ENCODE peak calls at places on chromosome 19, in seven cellular contexts. One of them, this sample, is unnamed.

GRCh38 chr19:11868188-11868587 is 19.4 kb upstream of the ZNF69 start:
- DNase-seq in AG04450: no peak
- DNase-seq in heart left ventricle: no peak
- DNase-seq in esophagus squamous epithelium: no peak
- DNase-seq in thoracic aorta: no peak
- DNase-seq in fibroblast of lung: peak; percentile 4
- DNase-seq in A549: no peak
- DNase-seq in this sample: no peak

GRCh38 chr19:34639491-34640085 is 37.4 kb downstream of the SCGB2B2 start:
- DNase-seq in A549: peak; percentile 36
- DNase-seq in heart left ventricle: peak; percentile 37
- DNase-seq in esophagus squamous epithelium: no peak
- DNase-seq in fibroblast of lung: peak; percentile 80
- DNase-seq in AG04450: peak; percentile 20
- DNase-seq in thoracic aorta: no peak
- DNase-seq in this sample: peak; percentile 60

GRCh38 chr19:10516671-10517286 is 468 bp downstream of the S1PR5 start:
- DNase-seq in heart left ventricle: no peak
- DNase-seq in thoracic aorta: no peak
- DNase-seq in A549: no peak
- DNase-seq in esophagus squamous epithelium: no peak
- DNase-seq in fibroblast of lung: no peak
- DNase-seq in AG04450: no peak
- DNase-seq in this sample: no peak

GRCh38 chr19:16385296-16385695 is 60.7 kb downstream of the KLF2 start:
- DNase-seq in AG04450: no peak
- DNase-seq in thoracic aorta: no peak
- DNase-seq in heart left ventricle: peak; percentile 16
- DNase-seq in A549: no peak
- DNase-seq in esophagus squamous epithelium: no peak
- DNase-seq in fibroblast of lung: no peak
- DNase-seq in this sample: no peak

GRCh38 chr19:35155441-35155840 is 906 bp downstream of the FXYD5 start:
- DNase-seq in heart left ventricle: no peak
- DNase-seq in AG04450: no peak
- DNase-seq in thoracic aorta: no peak
- DNase-seq in fibroblast of lung: no peak
- DNase-seq in A549: no peak
- DNase-seq in esophagus squamous epithelium: no peak
- DNase-seq in this sample: no peak

GRCh38 chr19:8695911-8696310 is 2.7 kb downstream of the ACTL9 start:
- DNase-seq in esophagus squamous epithelium: no peak
- DNase-seq in fibroblast of lung: no peak
- DNase-seq in A549: no peak
- DNase-seq in heart left ventricle: no peak
- DNase-seq in thoracic aorta: no peak
- DNase-seq in AG04450: no peak
- DNase-seq in this sample: no peak

GRCh38 chr19:57099199-57099661 is 20.6 kb upstream of the USP29 start:
- DNase-seq in AG04450: no peak
- DNase-seq in thoracic aorta: no peak
- DNase-seq in fibroblast of lung: peak; percentile 38
- DNase-seq in esophagus squamous epithelium: no peak
- DNase-seq in A549: peak; percentile 33
- DNase-seq in heart left ventricle: peak; percentile 67
- DNase-seq in this sample: peak; percentile 16

GRCh38 chr19:17807731-17808316 is 12.9 kb downstream of the B3GNT3 start:
- DNase-seq in esophagus squamous epithelium: no peak
- DNase-seq in A549: no peak
- DNase-seq in fibroblast of lung: no peak
- DNase-seq in thoracic aorta: no peak
- DNase-seq in AG04450: no peak
- DNase-seq in heart left ventricle: no peak
- DNase-seq in this sample: no peak

GRCh38 chr19:38264486-38265212 is at the start of gene SPINT2:
- DNase-seq in A549: peak; percentile 84
- DNase-seq in heart left ventricle: no peak
- DNase-seq in fibroblast of lung: no peak
- DNase-seq in esophagus squamous epithelium: no peak
- DNase-seq in thoracic aorta: no peak
- DNase-seq in AG04450: no peak
- DNase-seq in this sample: peak; percentile 64

GRCh38 chr19:17948474-17948966 is 15.7 kb downstream of the CCDC124 start:
- DNase-seq in A549: no peak
- DNase-seq in thoracic aorta: no peak
- DNase-seq in heart left ventricle: no peak
- DNase-seq in fibroblast of lung: no peak
- DNase-seq in AG04450: no peak
- DNase-seq in esophagus squamous epithelium: no peak
- DNase-seq in this sample: no peak

GRCh38 chr19:34985249-34986022 is 14.7 kb upstream of the GRAMD1A start:
- DNase-seq in fibroblast of lung: peak; percentile 43
- DNase-seq in esophagus squamous epithelium: no peak
- DNase-seq in A549: no peak
- DNase-seq in thoracic aorta: no peak
- DNase-seq in AG04450: no peak
- DNase-seq in heart left ventricle: peak; percentile 80
- DNase-seq in this sample: peak; percentile 52

GRCh38 chr19:33473644-33474305 is 47.8 kb downstream of the PEPD start:
- DNase-seq in thoracic aorta: no peak
- DNase-seq in heart left ventricle: no peak
- DNase-seq in A549: no peak
- DNase-seq in esophagus squamous epithelium: no peak
- DNase-seq in fibroblast of lung: no peak
- DNase-seq in AG04450: no peak
- DNase-seq in this sample: no peak

GRCh38 chr19:39416152-39416551 is 3.7 kb downstream of the PLEKHG2 start:
- DNase-seq in A549: no peak
- DNase-seq in heart left ventricle: no peak
- DNase-seq in fibroblast of lung: no peak
- DNase-seq in thoracic aorta: no peak
- DNase-seq in AG04450: no peak
- DNase-seq in esophagus squamous epithelium: no peak
- DNase-seq in this sample: no peak

GRCh38 chr19:30651691-30652090 is 279.5 kb downstream of the ZNF536 start:
- DNase-seq in esophagus squamous epithelium: no peak
- DNase-seq in A549: no peak
- DNase-seq in thoracic aorta: no peak
- DNase-seq in fibroblast of lung: no peak
- DNase-seq in AG04450: no peak
- DNase-seq in heart left ventricle: no peak
- DNase-seq in this sample: no peak

GRCh38 chr19:48551437-48552302 is at the start of gene SULT2B1:
- DNase-seq in fibroblast of lung: no peak
- DNase-seq in thoracic aorta: no peak
- DNase-seq in A549: peak; percentile 72
- DNase-seq in AG04450: no peak
- DNase-seq in esophagus squamous epithelium: no peak
- DNase-seq in heart left ventricle: no peak
- DNase-seq in this sample: no peak

GRCh38 chr19:13839193-13839937 is 37.6 kb upstream of the NANOS3 start:
- DNase-seq in AG04450: no peak
- DNase-seq in esophagus squamous epithelium: no peak
- DNase-seq in heart left ventricle: peak; percentile 97
- DNase-seq in fibroblast of lung: peak; percentile 72
- DNase-seq in thoracic aorta: no peak
- DNase-seq in A549: no peak
- DNase-seq in this sample: no peak

GRCh38 chr19:18478545-18479311 is 40.8 kb upstream of the ISYNA1 start:
- DNase-seq in esophagus squamous epithelium: peak; percentile 46
- DNase-seq in thoracic aorta: peak; percentile 58
- DNase-seq in heart left ventricle: peak; percentile 87
- DNase-seq in A549: peak; percentile 83
- DNase-seq in AG04450: peak; percentile 58
- DNase-seq in fibroblast of lung: peak; percentile 84
- DNase-seq in this sample: no peak

GRCh38 chr19:38932425-38933179 is 1.9 kb downstream of the MRPS12 start:
- DNase-seq in esophagus squamous epithelium: no peak
- DNase-seq in fibroblast of lung: peak; percentile 50
- DNase-seq in thoracic aorta: no peak
- DNase-seq in A549: peak; percentile 89
- DNase-seq in heart left ventricle: no peak
- DNase-seq in AG04450: no peak
- DNase-seq in this sample: no peak

GRCh38 chr19:15488489-15489226 is 9.4 kb upstream of the PGLYRP2 start:
- DNase-seq in fibroblast of lung: no peak
- DNase-seq in thoracic aorta: no peak
- DNase-seq in heart left ventricle: peak; percentile 64
- DNase-seq in A549: no peak
- DNase-seq in AG04450: no peak
- DNase-seq in esophagus squamous epithelium: no peak
- DNase-seq in this sample: no peak

GRCh38 chr19:15618321-15618720 is 3.3 kb downstream of the CYP4F8 start:
- DNase-seq in A549: no peak
- DNase-seq in fibroblast of lung: no peak
- DNase-seq in AG04450: no peak
- DNase-seq in heart left ventricle: no peak
- DNase-seq in esophagus squamous epithelium: no peak
- DNase-seq in thoracic aorta: no peak
- DNase-seq in this sample: no peak

GRCh38 chr19:5138606-5139594 is 170.0 kb downstream of the KDM4B start:
- DNase-seq in A549: no peak
- DNase-seq in fibroblast of lung: peak; percentile 20
- DNase-seq in thoracic aorta: no peak
- DNase-seq in esophagus squamous epithelium: no peak
- DNase-seq in heart left ventricle: peak; percentile 52
- DNase-seq in AG04450: no peak
- DNase-seq in this sample: no peak

GRCh38 chr19:30830875-30831274 is 458.7 kb downstream of the ZNF536 start:
- DNase-seq in A549: no peak
- DNase-seq in esophagus squamous epithelium: no peak
- DNase-seq in fibroblast of lung: no peak
- DNase-seq in heart left ventricle: no peak
- DNase-seq in AG04450: no peak
- DNase-seq in thoracic aorta: no peak
- DNase-seq in this sample: no peak

GRCh38 chr19:20422616-20423205 is 142.9 kb downstream of the ZNF737 start:
- DNase-seq in heart left ventricle: no peak
- DNase-seq in A549: no peak
- DNase-seq in esophagus squamous epithelium: no peak
- DNase-seq in thoracic aorta: no peak
- DNase-seq in AG04450: no peak
- DNase-seq in fibroblast of lung: no peak
- DNase-seq in this sample: no peak
- H3K9me3 ChIP-seq in heart left ventricle: no peaks in the 10 kb centered on the region
- H3K9me3 ChIP-seq in A549: no peaks in the 10 kb centered on the region
- H3K9me3 ChIP-seq in esophagus squamous epithelium: peaks cover 9% of the 10 kb centered on the region
- H3K9me3 ChIP-seq in thoracic aorta: no peaks in the 10 kb centered on the region
- H3K9me3 ChIP-seq in AG04450: peaks cover 31% of the 10 kb centered on the region
- H3K9me3 ChIP-seq in fibroblast of lung: no peaks in the 10 kb centered on the region
- H3K9me3 ChIP-seq in this sample: no peaks in the 10 kb centered on the region

GRCh38 chr19:41332000-41332399 is 21.7 kb downstream of the TGFB1 start:
- DNase-seq in fibroblast of lung: no peak
- DNase-seq in AG04450: no peak
- DNase-seq in heart left ventricle: no peak
- DNase-seq in A549: no peak
- DNase-seq in thoracic aorta: no peak
- DNase-seq in esophagus squamous epithelium: no peak
- DNase-seq in this sample: no peak

GRCh38 chr19:41334793-41335192 is 18.9 kb downstream of the TGFB1 start:
- DNase-seq in heart left ventricle: no peak
- DNase-seq in thoracic aorta: no peak
- DNase-seq in esophagus squamous epithelium: no peak
- DNase-seq in A549: no peak
- DNase-seq in fibroblast of lung: no peak
- DNase-seq in AG04450: no peak
- DNase-seq in this sample: no peak

GRCh38 chr19:41332468-41332867 is 21.3 kb downstream of the TGFB1 start:
- DNase-seq in fibroblast of lung: no peak
- DNase-seq in esophagus squamous epithelium: no peak
- DNase-seq in AG04450: no peak
- DNase-seq in thoracic aorta: no peak
- DNase-seq in heart left ventricle: no peak
- DNase-seq in A549: no peak
- DNase-seq in this sample: no peak

GRCh38 chr19:41330946-41331678 is 21.1 kb downstream of the CCDC97 start:
- DNase-seq in AG04450: no peak
- DNase-seq in esophagus squamous epithelium: no peak
- DNase-seq in heart left ventricle: no peak
- DNase-seq in thoracic aorta: no peak
- DNase-seq in A549: no peak
- DNase-seq in fibroblast of lung: no peak
- DNase-seq in this sample: no peak

DNA sequence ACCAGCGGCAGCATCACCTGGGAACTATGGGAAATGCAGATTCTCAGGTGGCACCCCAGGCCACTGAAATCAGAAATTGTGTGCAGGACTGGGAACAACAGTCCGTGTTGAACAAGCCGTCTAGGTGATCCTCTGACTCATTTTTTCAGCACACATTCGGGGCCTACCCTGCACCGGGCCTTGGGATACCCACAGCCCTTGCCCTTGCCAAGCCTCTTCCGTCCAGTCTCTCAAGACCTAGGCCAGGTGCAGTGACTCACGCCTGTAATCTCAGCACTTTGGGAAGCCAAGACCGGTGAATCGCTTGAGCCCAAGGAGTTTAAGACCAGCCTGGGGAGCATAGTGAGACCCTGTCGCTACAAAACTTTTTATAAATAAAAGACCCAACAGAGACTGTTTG is 18.3 kb downstream of the TGFB1 start:
- DNase-seq in esophagus squamous epithelium: no peak
- DNase-seq in A549: no peak
- DNase-seq in heart left ventricle: no peak
- DNase-seq in fibroblast of lung: no peak
- DNase-seq in thoracic aorta: no peak
- DNase-seq in AG04450: no peak
- DNase-seq in this sample: no peak
- H3K27ac ChIP-seq in esophagus squamous epithelium: no peak overlapping the region
- H3K27ac ChIP-seq in A549: no peak overlapping the region
- H3K27ac ChIP-seq in heart left ventricle: no peak overlapping the region
- H3K27ac ChIP-seq in fibroblast of lung: no peak overlapping the region
- H3K27ac ChIP-seq in thoracic aorta: no peak overlapping the region
- H3K27ac ChIP-seq in AG04450: no peak overlapping the region
- H3K27ac ChIP-seq in this sample: no peak overlapping the region

GRCh38 chr19:6334490-6335285 is 1.3 kb upstream of the ACER1 start:
- DNase-seq in AG04450: no peak
- DNase-seq in heart left ventricle: no peak
- DNase-seq in thoracic aorta: no peak
- DNase-seq in esophagus squamous epithelium: no peak
- DNase-seq in A549: no peak
- DNase-seq in fibroblast of lung: no peak
- DNase-seq in this sample: no peak

DNA sequence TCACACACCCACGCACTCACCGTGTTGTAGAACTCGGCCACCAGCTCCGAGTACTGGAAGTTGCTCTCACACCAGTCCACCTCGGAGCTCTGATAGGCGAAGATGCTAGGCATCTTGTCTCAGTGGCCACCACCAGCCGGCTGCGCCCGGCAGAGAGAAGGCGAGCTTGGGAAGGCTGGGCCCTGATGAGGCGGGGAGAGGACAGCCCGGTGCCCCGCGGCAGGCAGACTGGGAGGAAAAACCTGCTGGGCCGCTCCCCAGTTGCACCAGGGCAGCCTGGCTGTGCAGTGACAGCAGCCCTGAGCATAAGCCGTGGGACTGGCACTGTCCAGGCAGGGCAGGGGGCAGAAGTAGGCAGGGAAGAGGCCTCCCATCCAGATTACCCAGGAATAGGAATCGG is at the start of gene ACER1:
- DNase-seq in fibroblast of lung: no peak
- DNase-seq in heart left ventricle: no peak
- DNase-seq in esophagus squamous epithelium: no peak
- DNase-seq in AG04450: no peak
- DNase-seq in A549: no peak
- DNase-seq in thoracic aorta: no peak
- DNase-seq in this sample: no peak
- H3K9me3 ChIP-seq in fibroblast of lung: no peaks in the 10 kb centered on the region
- H3K9me3 ChIP-seq in heart left ventricle: no peaks in the 10 kb centered on the region
- H3K9me3 ChIP-seq in esophagus squamous epithelium: no peaks in the 10 kb centered on the region
- H3K9me3 ChIP-seq in AG04450: no peaks in the 10 kb centered on the region
- H3K9me3 ChIP-seq in A549: no peaks in the 10 kb centered on the region
- H3K9me3 ChIP-seq in thoracic aorta: no peaks in the 10 kb centered on the region
- H3K9me3 ChIP-seq in this sample: no peaks in the 10 kb centered on the region

GRCh38 chr19:28239270-28239669 is 973.7 kb downstream of the UQCRFS1 start:
- DNase-seq in AG04450: no peak
- DNase-seq in esophagus squamous epithelium: no peak
- DNase-seq in thoracic aorta: no peak
- DNase-seq in heart left ventricle: no peak
- DNase-seq in fibroblast of lung: no peak
- DNase-seq in A549: no peak
- DNase-seq in this sample: peak; percentile 66
- H3K27ac ChIP-seq in AG04450: no peak overlapping the region
- H3K27ac ChIP-seq in esophagus squamous epithelium: no peak overlapping the region
- H3K27ac ChIP-seq in thoracic aorta: no peak overlapping the region
- H3K27ac ChIP-seq in heart left ventricle: no peak overlapping the region
- H3K27ac ChIP-seq in fibroblast of lung: no peak overlapping the region
- H3K27ac ChIP-seq in A549: no peak overlapping the region
- H3K27ac ChIP-seq in this sample: no peak overlapping the region

This sample was measured in iPS DF 6.9.